ENCODE peak calls at places on chromosomes 16 and 17, in seven cellular contexts. G, W, H, L, F, V and Q are unnamed samples.

GRCh38 chr17:60604686-60605334 is 4.8 kb downstream of the PPM1D start:
- DNase-seq in G (no peak), W (no peak), H (no peak), L (no peak), F (peak), V (no peak), Q (peak)

GRCh38 chr16:87710887-87711286 is 54.9 kb downstream of the KLHDC4 start:
- DNase-seq in G (no peak), W (no peak), H (no peak), L (no peak), F (no peak), V (no peak), Q (no peak)

GRCh38 chr16:65176603-65177002 is 54.7 kb upstream of the CDH11 start:
- DNase-seq in G (no peak), W (no peak), H (no peak), L (no peak), F (no peak), V (no peak), Q (no peak)

GRCh38 chr17:29176500-29177351 is 3.5 kb downstream of the MYO18A start:
- DNase-seq in G (peak), W (peak), H (peak), L (no peak), F (peak), V (peak), Q (peak)

GRCh38 chr16:88295526-88296436 is 87.0 kb upstream of the ZNF469 start:
- DNase-seq in G (no peak), W (no peak), H (no peak), L (no peak), F (no peak), V (no peak), Q (no peak)

GRCh38 chr16:53872248-53873221 is 168.6 kb downstream of the FTO start:
- DNase-seq in G (no peak), W (no peak), H (no peak), L (no peak), F (no peak), V (no peak), Q (peak)

GRCh38 chr17:21301593-21302550 is 17.4 kb downstream of the MAP2K3 start:
- DNase-seq in G (no peak), W (no peak), H (no peak), L (no peak), F (no peak), V (no peak), Q (peak)

GRCh38 chr17:42459256-42459982 is 741 bp downstream of the ATP6V0A1 start:
- DNase-seq in G (peak), W (peak), H (peak), L (peak), F (peak), V (peak), Q (peak)

GRCh38 chr17:29565643-29566472 is 979 bp downstream of the ABHD15 start:
- DNase-seq in G (peak), W (no peak), H (peak), L (peak), F (peak), V (peak), Q (peak)

GRCh38 chr17:49815761-49816281 is 27.3 kb downstream of the KAT7 start:
- DNase-seq in G (no peak), W (peak), H (no peak), L (no peak), F (no peak), V (no peak), Q (no peak)

GRCh38 chr16:29790949-29791844 is 646 bp downstream of the KIF22 start:
- DNase-seq in G (peak), W (peak), H (no peak), L (no peak), F (no peak), V (no peak), Q (peak)
- H3K4me3 ChIP-seq in G (peak), W (peak), H (peak), L (peak), F (peak), V (peak), Q (peak)

GRCh38 chr17:73642659-73643011 is 1.6 kb downstream of the SDK2 start:
- DNase-seq in G (no peak), W (no peak), H (no peak), L (no peak), F (no peak), V (no peak), Q (no peak)
- H3K4me3 ChIP-seq in G (no peak), W (peak), H (peak), L (no peak), F (peak), V (peak), Q (peak)

DNA sequence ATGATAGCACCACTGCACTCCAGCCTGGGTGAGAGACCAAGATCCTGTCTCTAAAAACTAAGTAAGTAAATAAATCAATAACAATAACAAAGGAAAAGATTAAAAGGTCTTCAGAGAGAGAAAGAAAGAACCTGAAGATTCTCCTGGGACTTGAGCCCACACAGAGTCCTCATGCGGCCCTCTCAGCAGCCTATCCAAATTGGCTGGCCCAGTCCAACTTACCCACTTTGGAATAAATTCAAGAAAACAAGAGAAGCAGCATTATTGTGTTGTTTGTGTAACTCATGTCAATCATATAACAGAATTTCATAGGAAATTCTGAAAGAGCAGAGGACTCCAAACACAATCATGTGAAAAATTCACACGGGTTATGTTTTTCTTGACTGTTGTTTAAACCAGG is 3.8 kb downstream of the SLX4 start:
- DNase-seq in G (no peak), W (no peak), H (no peak), L (no peak), F (no peak), V (no peak), Q (no peak)
- H3K4me3 ChIP-seq in G (peak), W (no peak), H (no peak), L (no peak), F (no peak), V (no peak), Q (no peak)

GRCh38 chr17:75079023-75079373 is 8.8 kb upstream of the SLC16A5 start:
- DNase-seq in G (no peak), W (no peak), H (no peak), L (no peak), F (no peak), V (peak), Q (no peak)

GRCh38 chr17:75077072-75077489 is 10.7 kb upstream of the SLC16A5 start:
- DNase-seq in G (no peak), W (no peak), H (peak), L (no peak), F (no peak), V (no peak), Q (no peak)

GRCh38 chr17:75075597-75076253 is 12.0 kb upstream of the SLC16A5 start:
- DNase-seq in G (no peak), W (no peak), H (no peak), L (no peak), F (no peak), V (no peak), Q (no peak)

GRCh38 chr17:75077490-75078096 is 10.2 kb upstream of the SLC16A5 start:
- DNase-seq in G (peak), W (no peak), H (peak), L (no peak), F (peak), V (no peak), Q (peak)

DNA sequence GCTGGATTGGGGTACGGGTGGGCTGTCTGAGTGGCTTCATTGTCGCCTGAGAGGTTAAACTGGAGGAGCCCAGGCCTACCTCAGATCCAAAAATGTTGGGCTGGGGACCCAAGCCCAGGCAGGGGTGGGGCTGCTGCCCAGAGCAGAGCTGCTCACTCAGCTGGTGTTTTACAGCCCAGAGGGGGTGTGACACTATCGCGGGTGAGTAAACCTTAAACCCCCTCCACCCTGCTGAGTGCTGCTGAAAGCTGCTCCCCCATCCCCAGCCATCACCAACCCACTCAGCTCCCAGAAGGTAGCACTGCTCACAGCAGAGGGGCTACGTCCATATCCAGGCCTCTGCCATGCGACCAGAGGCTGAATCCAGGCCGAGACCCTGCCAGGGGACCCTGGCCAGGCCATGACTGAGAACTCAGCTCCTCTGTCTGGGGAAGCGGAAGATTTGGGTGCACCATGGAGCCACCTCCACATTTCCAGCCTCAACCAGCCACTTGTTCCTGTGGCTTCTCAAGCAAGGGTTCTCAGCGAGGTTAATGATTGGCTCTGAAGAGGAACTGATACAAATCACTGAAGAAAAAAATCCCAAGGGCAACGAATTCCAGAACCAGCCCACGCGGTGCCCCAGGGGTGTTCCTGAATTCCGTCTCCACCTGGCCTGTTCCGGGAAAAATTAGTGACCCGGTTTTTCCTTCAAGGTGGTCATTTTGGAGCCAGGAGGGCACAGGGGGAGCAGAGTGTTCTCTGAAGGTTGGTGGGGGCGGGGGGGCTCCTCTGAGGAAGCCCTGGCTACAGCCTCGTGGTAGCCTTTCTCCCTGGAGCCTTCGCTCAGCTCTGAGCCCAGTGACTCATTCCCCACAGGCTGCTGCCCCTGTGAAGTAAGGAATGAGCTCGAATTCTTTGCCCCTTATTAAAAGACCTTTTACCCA is 9.4 kb upstream of the SLC16A5 start:
- DNase-seq in G (no peak), W (no peak), H (peak), L (no peak), F (no peak), V (peak), Q (peak)
- H3K4me3 ChIP-seq in G (no peak), W (no peak), H (peak), L (no peak), F (peak), V (no peak), Q (no peak)

DNA sequence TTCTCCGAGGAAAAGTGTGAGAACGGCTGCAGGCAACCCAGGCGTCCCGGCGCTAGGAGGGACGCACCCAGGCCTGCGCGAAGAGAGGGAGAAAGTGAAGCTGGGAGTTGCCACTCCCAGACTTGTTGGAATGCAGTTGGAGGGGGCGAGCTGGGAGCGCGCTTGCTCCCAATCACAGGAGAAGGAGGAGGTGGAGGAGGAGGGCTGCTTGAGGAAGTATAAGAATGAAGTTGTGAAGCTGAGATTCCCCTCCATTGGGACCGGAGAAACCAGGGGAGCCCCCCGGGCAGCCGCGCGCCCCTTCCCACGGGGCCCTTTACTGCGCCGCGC is at the start of gene ERBB2:
- DNase-seq in G (no peak), W (no peak), H (peak), L (peak), F (peak), V (peak), Q (peak)
- H3K4me3 ChIP-seq in G (no peak), W (peak), H (peak), L (peak), F (peak), V (peak), Q (peak)

GRCh38 chr17:48727415-48728175 is 955 bp downstream of the HOXB13 start:
- DNase-seq in G (no peak), W (no peak), H (no peak), L (no peak), F (no peak), V (no peak), Q (no peak)
- H3K4me3 ChIP-seq in G (no peak), W (peak), H (no peak), L (no peak), F (no peak), V (peak), Q (no peak)